ENCODE peak calls at places on chromosomes 16 and 17, in six cellular contexts. One of them, this sample, is unnamed.

GRCh38 chr17:45973943-45974859 is 24.8 kb upstream of the STH start:
- DNase-seq in fibroblast of villous mesenchyme: no peak
- DNase-seq in HS-27A: no peak
- DNase-seq in stomach: no peak
- DNase-seq in stimulated activated CD8-positive, alpha-beta memory T cell treated with anti-CD3 and anti-CD28 coated beads, Interleukin-7, amount 100 ng/mL, for 1 hour: no peak
- DNase-seq in Ammon's horn: no peak
- DNase-seq in this sample: no peak

GRCh38 chr17:17398928-17399926 is 77.6 kb upstream of the MED9 start:
- DNase-seq in stomach: no peak
- DNase-seq in Ammon's horn: no peak
- DNase-seq in stimulated activated CD8-positive, alpha-beta memory T cell treated with anti-CD3 and anti-CD28 coated beads, Interleukin-7, amount 100 ng/mL, for 1 hour: no peak
- DNase-seq in fibroblast of villous mesenchyme: no peak
- DNase-seq in HS-27A: no peak
- DNase-seq in this sample: no peak

GRCh38 chr17:4090898-4091297 is 51.9 kb downstream of the ZZEF1 start:
- DNase-seq in fibroblast of villous mesenchyme: no peak
- DNase-seq in stimulated activated CD8-positive, alpha-beta memory T cell treated with anti-CD3 and anti-CD28 coated beads, Interleukin-7, amount 100 ng/mL, for 1 hour: no peak
- DNase-seq in HS-27A: no peak
- DNase-seq in stomach: no peak
- DNase-seq in Ammon's horn: no peak
- DNase-seq in this sample: no peak

GRCh38 chr17:65099941-65100315 is 37.2 kb upstream of the RGS9 start:
- DNase-seq in HS-27A: peak; percentile 45
- DNase-seq in fibroblast of villous mesenchyme: no peak
- DNase-seq in stimulated activated CD8-positive, alpha-beta memory T cell treated with anti-CD3 and anti-CD28 coated beads, Interleukin-7, amount 100 ng/mL, for 1 hour: peak; percentile 29
- DNase-seq in Ammon's horn: no peak
- DNase-seq in stomach: peak; percentile 45
- DNase-seq in this sample: peak; percentile 92

GRCh38 chr16:62077998-62078397 is 41.8 kb upstream of the CDH8 start:
- DNase-seq in Ammon's horn: peak; percentile 14
- DNase-seq in HS-27A: peak; percentile 14
- DNase-seq in fibroblast of villous mesenchyme: no peak
- DNase-seq in stimulated activated CD8-positive, alpha-beta memory T cell treated with anti-CD3 and anti-CD28 coated beads, Interleukin-7, amount 100 ng/mL, for 1 hour: no peak
- DNase-seq in stomach: no peak
- DNase-seq in this sample: peak; percentile 4

GRCh38 chr16:57427307-57427706 is 19.9 kb downstream of the CIAPIN1 start:
- DNase-seq in stimulated activated CD8-positive, alpha-beta memory T cell treated with anti-CD3 and anti-CD28 coated beads, Interleukin-7, amount 100 ng/mL, for 1 hour: no peak
- DNase-seq in stomach: peak; percentile 17
- DNase-seq in HS-27A: no peak
- DNase-seq in fibroblast of villous mesenchyme: no peak
- DNase-seq in Ammon's horn: no peak
- DNase-seq in this sample: no peak

GRCh38 chr16:65991149-65991701 is 375.3 kb upstream of the CDH5 start:
- DNase-seq in stimulated activated CD8-positive, alpha-beta memory T cell treated with anti-CD3 and anti-CD28 coated beads, Interleukin-7, amount 100 ng/mL, for 1 hour: no peak
- DNase-seq in HS-27A: no peak
- DNase-seq in Ammon's horn: no peak
- DNase-seq in stomach: no peak
- DNase-seq in fibroblast of villous mesenchyme: no peak
- DNase-seq in this sample: no peak

GRCh38 chr16:67284699-67285646 is 5.6 kb downstream of the PLEKHG4 start:
- DNase-seq in fibroblast of villous mesenchyme: no peak
- DNase-seq in HS-27A: no peak
- DNase-seq in stimulated activated CD8-positive, alpha-beta memory T cell treated with anti-CD3 and anti-CD28 coated beads, Interleukin-7, amount 100 ng/mL, for 1 hour: no peak
- DNase-seq in stomach: peak; percentile 61
- DNase-seq in Ammon's horn: peak; percentile 52
- DNase-seq in this sample: peak; percentile 38

GRCh38 chr17:45248132-45248936 is 13.6 kb downstream of the SPATA32 start:
- DNase-seq in stimulated activated CD8-positive, alpha-beta memory T cell treated with anti-CD3 and anti-CD28 coated beads, Interleukin-7, amount 100 ng/mL, for 1 hour: peak; percentile 62
- DNase-seq in HS-27A: no peak
- DNase-seq in stomach: peak; percentile 76
- DNase-seq in Ammon's horn: no peak
- DNase-seq in fibroblast of villous mesenchyme: no peak
- DNase-seq in this sample: peak; percentile 31

GRCh38 chr17:31418773-31419350 is 27.4 kb downstream of the RAB11FIP4 start:
- DNase-seq in stimulated activated CD8-positive, alpha-beta memory T cell treated with anti-CD3 and anti-CD28 coated beads, Interleukin-7, amount 100 ng/mL, for 1 hour: no peak
- DNase-seq in HS-27A: no peak
- DNase-seq in Ammon's horn: peak; percentile 45
- DNase-seq in fibroblast of villous mesenchyme: no peak
- DNase-seq in stomach: no peak
- DNase-seq in this sample: no peak

GRCh38 chr16:84158455-84158854 is 13.3 kb downstream of the DNAAF1 start:
- DNase-seq in Ammon's horn: no peak
- DNase-seq in stimulated activated CD8-positive, alpha-beta memory T cell treated with anti-CD3 and anti-CD28 coated beads, Interleukin-7, amount 100 ng/mL, for 1 hour: no peak
- DNase-seq in stomach: no peak
- DNase-seq in HS-27A: no peak
- DNase-seq in fibroblast of villous mesenchyme: no peak
- DNase-seq in this sample: no peak

GRCh38 chr16:84487358-84487757 is 17.1 kb downstream of the MEAK7 start:
- DNase-seq in HS-27A: no peak
- DNase-seq in stomach: peak; percentile 25
- DNase-seq in stimulated activated CD8-positive, alpha-beta memory T cell treated with anti-CD3 and anti-CD28 coated beads, Interleukin-7, amount 100 ng/mL, for 1 hour: no peak
- DNase-seq in fibroblast of villous mesenchyme: no peak
- DNase-seq in Ammon's horn: no peak
- DNase-seq in this sample: no peak

GRCh38 chr17:34711646-34712045 is 132.3 kb downstream of the TMEM132E start:
- DNase-seq in Ammon's horn: peak; percentile 47
- DNase-seq in stomach: no peak
- DNase-seq in HS-27A: no peak
- DNase-seq in fibroblast of villous mesenchyme: no peak
- DNase-seq in stimulated activated CD8-positive, alpha-beta memory T cell treated with anti-CD3 and anti-CD28 coated beads, Interleukin-7, amount 100 ng/mL, for 1 hour: no peak
- DNase-seq in this sample: no peak

GRCh38 chr17:30952645-30953393 is 18.0 kb upstream of the RNF135 start:
- DNase-seq in fibroblast of villous mesenchyme: no peak
- DNase-seq in stomach: no peak
- DNase-seq in HS-27A: no peak
- DNase-seq in stimulated activated CD8-positive, alpha-beta memory T cell treated with anti-CD3 and anti-CD28 coated beads, Interleukin-7, amount 100 ng/mL, for 1 hour: no peak
- DNase-seq in Ammon's horn: no peak
- DNase-seq in this sample: no peak

GRCh38 chr17:36943250-36944220 is 5.2 kb upstream of the AATF start:
- DNase-seq in stomach: no peak
- DNase-seq in fibroblast of villous mesenchyme: no peak
- DNase-seq in HS-27A: no peak
- DNase-seq in Ammon's horn: no peak
- DNase-seq in stimulated activated CD8-positive, alpha-beta memory T cell treated with anti-CD3 and anti-CD28 coated beads, Interleukin-7, amount 100 ng/mL, for 1 hour: no peak
- DNase-seq in this sample: no peak